ENCODE peak calls at places on chromosomes 16 and 17, in four cellular contexts. S is Panc1, X is sigmoid colon, P is K562. D is an unnamed sample.

GRCh38 chr17:64459284-64459747 is 10.4 kb downstream of the MILR1 start:
- DNase-seq in X (no peak), P (no peak), S (no peak), D (no peak)

GRCh38 chr17:15883617-15884111 is 61.3 kb upstream of the ADORA2B start:
- DNase-seq in P (no peak), S (peak), X (no peak), D (no peak)

GRCh38 chr17:21249911-21250703 is 3.1 kb downstream of the NATD1 start:
- DNase-seq in S (no peak), X (no peak), P (no peak), D (no peak)

GRCh38 chr17:19248923-19249574 is 11.9 kb downstream of the EPN2 start:
- DNase-seq in S (no peak), P (no peak), X (peak), D (peak)

GRCh38 chr16:75679366-75679765 is 2.6 kb upstream of the CPHXL2 start:
- DNase-seq in S (no peak), P (no peak), X (no peak), D (no peak)

GRCh38 chr17:79750650-79751545 is 20.2 kb downstream of the ENPP7 start:
- DNase-seq in P (no peak), S (no peak), X (no peak), D (no peak)

GRCh38 chr17:4142107-4142900 is 526 bp downstream of the ZZEF1 start:
- DNase-seq in S (no peak), X (peak), P (no peak), D (no peak)

GRCh38 chr16:7744546-7745294 is 412.1 kb downstream of the RBFOX1 start:
- DNase-seq in X (no peak), P (no peak), S (no peak), D (no peak)

GRCh38 chr17:42760652-42761581 is at the start of gene RAMP2:
- DNase-seq in S (no peak), P (no peak), X (peak), D (peak)

GRCh38 chr17:43734376-43734775 is 24.2 kb downstream of the SOST start:
- DNase-seq in S (no peak), X (no peak), P (no peak), D (no peak)

GRCh38 chr16:82567203-82567602 is 59.6 kb upstream of the CDH13 start:
- DNase-seq in P (no peak), S (no peak), X (no peak), D (no peak)

DNA sequence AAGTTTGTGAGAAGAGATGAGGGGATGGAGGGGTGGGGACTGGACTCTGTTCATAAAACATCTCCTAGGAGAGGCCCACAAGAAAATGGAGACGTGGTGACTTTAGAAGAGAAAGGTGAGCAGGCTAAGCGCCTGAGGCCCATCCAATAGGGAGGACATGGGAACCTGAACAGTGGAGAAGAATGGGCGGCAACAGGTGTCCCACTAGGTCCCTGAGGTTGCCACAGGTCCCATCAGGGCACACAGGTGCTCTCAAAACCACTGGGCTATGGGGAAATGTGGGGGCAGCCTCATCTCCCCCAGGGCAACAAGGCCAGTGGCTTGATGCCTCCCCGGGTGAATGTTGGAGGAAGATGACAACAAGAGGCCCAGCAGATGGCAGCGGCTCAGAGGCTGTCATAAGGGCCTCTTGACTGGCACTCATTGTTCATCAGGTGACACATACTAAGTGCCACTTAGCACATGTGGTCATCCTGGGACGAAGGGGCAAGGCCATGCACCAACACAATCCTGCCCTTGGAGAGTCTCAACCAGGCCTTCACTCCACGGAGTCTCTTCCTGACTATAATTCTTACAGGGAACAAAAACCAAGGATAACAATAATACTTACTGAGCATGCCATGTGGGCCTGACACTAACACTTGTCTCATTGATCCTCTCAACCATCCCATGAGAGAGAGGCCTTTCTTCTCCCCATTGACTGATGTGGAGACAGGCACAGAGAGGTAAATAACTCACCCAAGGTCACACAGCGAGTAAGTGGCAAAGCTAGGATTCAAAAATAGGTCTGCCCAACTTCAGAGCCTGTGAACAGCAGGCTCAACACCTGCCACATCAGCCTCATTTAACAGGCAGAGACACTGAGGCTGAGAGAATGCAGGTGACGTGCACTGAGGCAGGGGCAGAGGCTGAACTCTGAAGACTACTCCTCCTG is 38.0 kb downstream of the CUEDC1 start:
- DNase-seq in X (no peak), S (no peak), P (no peak), D (no peak)
- H3K4me3 ChIP-seq in X (no peak), S (no peak), P (no peak), D (no peak)

DNA sequence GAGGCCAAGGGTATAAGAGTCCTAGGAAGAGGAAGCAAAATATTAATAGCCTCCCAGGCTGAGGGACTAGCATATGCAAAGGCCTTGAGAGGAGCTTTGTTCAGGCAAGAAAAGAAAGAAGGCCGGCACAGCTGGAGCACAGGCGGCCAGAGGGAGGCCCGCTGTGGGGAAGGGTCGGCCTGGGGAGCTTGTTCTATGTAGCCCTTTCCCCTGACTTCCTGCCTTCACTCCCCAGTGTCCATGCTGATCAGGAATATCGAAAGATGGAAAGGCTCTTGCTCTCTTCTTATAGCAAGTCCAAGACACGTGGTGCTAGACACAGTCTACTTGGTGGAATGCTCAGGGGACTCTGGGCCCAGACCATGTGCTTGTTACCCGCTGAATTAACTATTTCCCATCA is 27.4 kb upstream of the HAS3 start:
- DNase-seq in X (no peak), P (no peak), S (no peak), D (no peak)
- H3K27ac ChIP-seq in X (no peak), P (no peak), S (no peak), D (no peak)

GRCh38 chr16:70433456-70434103 is 5.3 kb downstream of the ST3GAL2 start:
- DNase-seq in X (peak), P (no peak), S (no peak), D (no peak)
- TF ChIP-seq POLR2AphosphoS5 in X (peak), P (no peak), S (no peak), D (peak)

GRCh38 chr16:69564845-69565610 is 738 bp upstream of the NFAT5 start:
- DNase-seq in P (no peak), S (no peak), X (no peak), D (no peak)

GRCh38 chr16:69562818-69563217 is 2.9 kb upstream of the NFAT5 start:
- DNase-seq in S (no peak), P (no peak), X (no peak), D (no peak)

GRCh38 chr16:69565611-69566436 is at the start of gene NFAT5:
- DNase-seq in S (no peak), X (peak), P (peak), D (peak)

GRCh38 chr16:69561901-69562300 is 3.9 kb upstream of the NFAT5 start:
- DNase-seq in S (no peak), P (no peak), X (no peak), D (no peak)

GRCh38 chr16:69563605-69564580 is 1.9 kb upstream of the NFAT5 start:
- DNase-seq in X (no peak), S (no peak), P (no peak), D (no peak)
- H3K4me3 ChIP-seq in X (peak), S (peak), P (peak), D (peak)